ENCODE peak calls at places on chromosomes 3 and 15, in eight cellular contexts. Z, R, Y, V, C, N, U and K are unnamed samples.

GRCh38 chr3:194367992-194368841 is 1.3 kb downstream of the LRRC15 start:
- DNase-seq in Z (no peak), R (no peak), Y (peak), V (no peak), C (no peak), N (no peak), U (no peak), K (no peak)

GRCh38 chr15:70053006-70053702 is 44.6 kb downstream of the TLE3 start:
- DNase-seq in Z (no peak), R (peak), Y (no peak), V (no peak), C (no peak), N (peak), U (no peak), K (no peak)

GRCh38 chr3:11924518-11924917 is 77.8 kb upstream of the TAMM41 start:
- DNase-seq in Z (no peak), R (no peak), Y (no peak), V (no peak), C (no peak), N (no peak), U (no peak), K (no peak)

GRCh38 chr15:69668963-69669362 is 216.3 kb downstream of the RPLP1 start:
- DNase-seq in Z (peak), R (peak), Y (no peak), V (no peak), C (no peak), N (no peak), U (no peak), K (peak)

GRCh38 chr15:100330629-100331215 is 11.1 kb downstream of the ADAMTS17 start:
- DNase-seq in Z (peak), R (no peak), Y (no peak), V (no peak), C (no peak), N (no peak), U (peak), K (no peak)

GRCh38 chr15:41993447-41994170 is 21.3 kb upstream of the EHD4 start:
- DNase-seq in Z (no peak), R (no peak), Y (no peak), V (no peak), C (no peak), N (no peak), U (no peak), K (no peak)

GRCh38 chr3:40736943-40737342 is 212.2 kb downstream of the ZNF621 start:
- DNase-seq in Z (no peak), R (no peak), Y (no peak), V (no peak), C (no peak), N (no peak), U (no peak), K (no peak)

GRCh38 chr3:148954981-148955380 is 36.4 kb upstream of the GYG1 start:
- DNase-seq in Z (no peak), R (no peak), Y (no peak), V (no peak), C (no peak), N (no peak), U (no peak), K (no peak)

GRCh38 chr3:187960820-187961219 is 193.1 kb upstream of the LPP start:
- DNase-seq in Z (no peak), R (no peak), Y (no peak), V (no peak), C (no peak), N (no peak), U (no peak), K (no peak)

GRCh38 chr3:13522236-13522635 is 26.7 kb upstream of the FBLN2 start:
- DNase-seq in Z (no peak), R (no peak), Y (no peak), V (no peak), C (no peak), N (no peak), U (no peak), K (no peak)

GRCh38 chr15:50256188-50257041 is 9.1 kb downstream of the HDC start:
- DNase-seq in Z (no peak), R (no peak), Y (no peak), V (no peak), C (no peak), N (no peak), U (no peak), K (no peak)

GRCh38 chr3:94098487-94098886 is 35.6 kb downstream of the NSUN3 start:
- DNase-seq in Z (no peak), R (peak), Y (no peak), V (no peak), C (no peak), N (no peak), U (no peak), K (no peak)

GRCh38 chr3:125582707-125583106 is 12.6 kb downstream of the OSBPL11 start:
- DNase-seq in Z (no peak), R (no peak), Y (no peak), V (no peak), C (no peak), N (no peak), U (no peak), K (no peak)

GRCh38 chr15:85831415-85832113 is 36.8 kb upstream of the KLHL25 start:
- DNase-seq in Z (no peak), R (no peak), Y (peak), V (no peak), C (no peak), N (peak), U (peak), K (peak)

GRCh38 chr15:90432253-90432652 is 44.2 kb downstream of the IQGAP1 start:
- DNase-seq in Z (no peak), R (no peak), Y (no peak), V (no peak), C (no peak), N (no peak), U (no peak), K (no peak)

GRCh38 chr3:152243301-152243711 is 25.4 kb upstream of the MBNL1 start:
- DNase-seq in Z (no peak), R (no peak), Y (no peak), V (no peak), C (no peak), N (no peak), U (no peak), K (no peak)

GRCh38 chr3:132354916-132355702 is 37.9 kb downstream of the ACP3 start:
- DNase-seq in Z (no peak), R (no peak), Y (no peak), V (no peak), C (no peak), N (no peak), U (no peak), K (no peak)

GRCh38 chr3:10693457-10693856 is 122.6 kb upstream of the SLC6A11 start:
- DNase-seq in Z (no peak), R (no peak), Y (no peak), V (no peak), C (no peak), N (no peak), U (no peak), K (no peak)

GRCh38 chr3:118267588-118267987 is 767.1 kb downstream of the IGSF11 start:
- DNase-seq in Z (no peak), R (no peak), Y (no peak), V (no peak), C (no peak), N (no peak), U (no peak), K (no peak)

GRCh38 chr3:50246517-50246954 is 10.5 kb downstream of the GNAI2 start:
- DNase-seq in Z (peak), R (peak), Y (peak), V (no peak), C (no peak), N (peak), U (no peak), K (no peak)

GRCh38 chr15:64775551-64776401 is at the start of gene RBPMS2:
- DNase-seq in Z (no peak), R (no peak), Y (no peak), V (no peak), C (peak), N (peak), U (peak), K (no peak)

GRCh38 chr3:40504636-40505430 is 1.0 kb upstream of the ZNF620 start:
- DNase-seq in Z (no peak), R (no peak), Y (peak), V (no peak), C (no peak), N (no peak), U (no peak), K (no peak)

GRCh38 chr3:69740103-69741021 is 1.1 kb downstream of the MITF start:
- DNase-seq in Z (no peak), R (no peak), Y (no peak), V (no peak), C (no peak), N (peak), U (peak), K (peak)

GRCh38 chr15:85582719-85583089 is 202.3 kb downstream of the AKAP13 start:
- DNase-seq in Z (peak), R (peak), Y (peak), V (no peak), C (peak), N (no peak), U (no peak), K (peak)

GRCh38 chr3:49669352-49669751 is 4.8 kb upstream of the APEH start:
- DNase-seq in Z (no peak), R (no peak), Y (no peak), V (no peak), C (no peak), N (no peak), U (no peak), K (no peak)

GRCh38 chr3:174488527-174488926 is 370.6 kb upstream of the NAALADL2 start:
- DNase-seq in Z (no peak), R (no peak), Y (no peak), V (no peak), C (no peak), N (no peak), U (no peak), K (no peak)

GRCh38 chr3:108125550-108126071 is 34.8 kb upstream of the CD47 start:
- DNase-seq in Z (peak), R (no peak), Y (no peak), V (no peak), C (no peak), N (no peak), U (no peak), K (no peak)

GRCh38 chr15:100484419-100484818 is 44.3 kb downstream of the CERS3 start:
- DNase-seq in Z (no peak), R (no peak), Y (no peak), V (no peak), C (no peak), N (peak), U (no peak), K (no peak)

GRCh38 chr15:90049030-90049429 is 47.9 kb downstream of the ZNF710 start:
- DNase-seq in Z (no peak), R (no peak), Y (no peak), V (no peak), C (no peak), N (no peak), U (no peak), K (no peak)

GRCh38 chr3:108437439-108437838 is 73.0 kb downstream of the MYH15 start:
- DNase-seq in Z (no peak), R (no peak), Y (no peak), V (no peak), C (no peak), N (no peak), U (no peak), K (peak)